ENCODE peak calls at places on chromosomes 12 and 14, in six cellular contexts. One of them, this sample, is unnamed.

GRCh38 chr14:62667515-62667914 is 377.7 kb downstream of the KCNH5 start:
- DNase-seq in upper lobe of right lung: no peak
- DNase-seq in heart left ventricle: no peak
- DNase-seq in mammary epithelial cell: no peak
- DNase-seq in WERI-Rb-1: no peak
- DNase-seq in kidney: no peak
- DNase-seq in this sample: no peak

GRCh38 chr14:22622220-22622619 is 21.9 kb downstream of the OR6J1 start:
- DNase-seq in upper lobe of right lung: no peak
- DNase-seq in heart left ventricle: no peak
- DNase-seq in mammary epithelial cell: peak
- DNase-seq in WERI-Rb-1: no peak
- DNase-seq in kidney: no peak
- DNase-seq in this sample: no peak

GRCh38 chr12:131380220-131380957 is 330.5 kb upstream of the SFSWAP start:
- DNase-seq in upper lobe of right lung: peak
- DNase-seq in heart left ventricle: no peak
- DNase-seq in mammary epithelial cell: no peak
- DNase-seq in WERI-Rb-1: no peak
- DNase-seq in kidney: peak
- DNase-seq in this sample: no peak

GRCh38 chr14:61620130-61620946 is 75.0 kb upstream of the HIF1A start:
- DNase-seq in upper lobe of right lung: no peak
- DNase-seq in heart left ventricle: no peak
- DNase-seq in mammary epithelial cell: peak
- DNase-seq in WERI-Rb-1: no peak
- DNase-seq in kidney: no peak
- DNase-seq in this sample: no peak

GRCh38 chr14:62409909-62410308 is 635.3 kb downstream of the KCNH5 start:
- DNase-seq in upper lobe of right lung: no peak
- DNase-seq in heart left ventricle: no peak
- DNase-seq in mammary epithelial cell: peak
- DNase-seq in WERI-Rb-1: no peak
- DNase-seq in kidney: no peak
- DNase-seq in this sample: no peak

GRCh38 chr14:42523656-42524055 is 917.0 kb downstream of the LRFN5 start:
- DNase-seq in upper lobe of right lung: no peak
- DNase-seq in heart left ventricle: no peak
- DNase-seq in mammary epithelial cell: no peak
- DNase-seq in WERI-Rb-1: no peak
- DNase-seq in kidney: no peak
- DNase-seq in this sample: no peak

GRCh38 chr12:57740656-57741412 is 2.3 kb upstream of the AGAP2 start:
- DNase-seq in upper lobe of right lung: no peak
- DNase-seq in heart left ventricle: peak
- DNase-seq in mammary epithelial cell: no peak
- DNase-seq in WERI-Rb-1: no peak
- DNase-seq in kidney: no peak
- DNase-seq in this sample: no peak

GRCh38 chr14:69818760-69819191 is 21.7 kb upstream of the SLC10A1 start:
- DNase-seq in upper lobe of right lung: peak
- DNase-seq in heart left ventricle: peak
- DNase-seq in mammary epithelial cell: peak
- DNase-seq in WERI-Rb-1: peak
- DNase-seq in kidney: no peak
- DNase-seq in this sample: no peak

GRCh38 chr14:75803768-75804167 is 142.7 kb downstream of the TTLL5 start:
- DNase-seq in upper lobe of right lung: no peak
- DNase-seq in heart left ventricle: no peak
- DNase-seq in mammary epithelial cell: no peak
- DNase-seq in WERI-Rb-1: no peak
- DNase-seq in kidney: no peak
- DNase-seq in this sample: no peak

GRCh38 chr12:4824415-4824814 is 85.3 kb upstream of the KCNA1 start:
- DNase-seq in upper lobe of right lung: no peak
- DNase-seq in heart left ventricle: no peak
- DNase-seq in mammary epithelial cell: peak
- DNase-seq in WERI-Rb-1: no peak
- DNase-seq in kidney: no peak
- DNase-seq in this sample: no peak

GRCh38 chr12:34354239-34355200 is 332.2 kb downstream of the ALG10 start:
- DNase-seq in upper lobe of right lung: no peak
- DNase-seq in heart left ventricle: no peak
- DNase-seq in mammary epithelial cell: no peak
- DNase-seq in WERI-Rb-1: no peak
- DNase-seq in kidney: no peak
- DNase-seq in this sample: no peak

GRCh38 chr12:8609061-8609570 is 3.5 kb downstream of the AICDA start:
- DNase-seq in upper lobe of right lung: no peak
- DNase-seq in heart left ventricle: no peak
- DNase-seq in mammary epithelial cell: peak
- DNase-seq in WERI-Rb-1: peak
- DNase-seq in kidney: no peak
- DNase-seq in this sample: no peak

GRCh38 chr12:9634177-9634803 is 26.6 kb upstream of the KLRB1 start:
- DNase-seq in upper lobe of right lung: no peak
- DNase-seq in heart left ventricle: peak
- DNase-seq in mammary epithelial cell: peak
- DNase-seq in WERI-Rb-1: peak
- DNase-seq in kidney: no peak
- DNase-seq in this sample: no peak

GRCh38 chr14:104266643-104267575 is 128.5 kb downstream of the KIF26A start:
- DNase-seq in upper lobe of right lung: peak
- DNase-seq in heart left ventricle: peak
- DNase-seq in mammary epithelial cell: no peak
- DNase-seq in WERI-Rb-1: no peak
- DNase-seq in kidney: peak
- DNase-seq in this sample: no peak

GRCh38 chr14:20998674-20999366 is at the start of gene SLC39A2:
- DNase-seq in upper lobe of right lung: no peak
- DNase-seq in heart left ventricle: peak
- DNase-seq in mammary epithelial cell: peak
- DNase-seq in WERI-Rb-1: no peak
- DNase-seq in kidney: no peak
- DNase-seq in this sample: peak

GRCh38 chr14:89027097-89027740 is 202.8 kb downstream of the TTC8 start:
- DNase-seq in upper lobe of right lung: peak
- DNase-seq in heart left ventricle: peak
- DNase-seq in mammary epithelial cell: peak
- DNase-seq in WERI-Rb-1: peak
- DNase-seq in kidney: peak
- DNase-seq in this sample: no peak

GRCh38 chr14:81269100-81269978 is 48.6 kb upstream of the GTF2A1 start:
- DNase-seq in upper lobe of right lung: no peak
- DNase-seq in heart left ventricle: no peak
- DNase-seq in mammary epithelial cell: peak
- DNase-seq in WERI-Rb-1: no peak
- DNase-seq in kidney: no peak
- DNase-seq in this sample: peak

GRCh38 chr14:95409472-95410307 is 90.0 kb upstream of the CLMN start:
- DNase-seq in upper lobe of right lung: no peak
- DNase-seq in heart left ventricle: no peak
- DNase-seq in mammary epithelial cell: no peak
- DNase-seq in WERI-Rb-1: no peak
- DNase-seq in kidney: no peak
- DNase-seq in this sample: no peak

GRCh38 chr14:81275305-81275950 is 54.7 kb upstream of the GTF2A1 start:
- DNase-seq in upper lobe of right lung: no peak
- DNase-seq in heart left ventricle: no peak
- DNase-seq in mammary epithelial cell: no peak
- DNase-seq in WERI-Rb-1: peak
- DNase-seq in kidney: no peak
- DNase-seq in this sample: no peak

GRCh38 chr12:27534060-27534764 is 10.2 kb downstream of the PPFIBP1 start:
- DNase-seq in upper lobe of right lung: no peak
- DNase-seq in heart left ventricle: no peak
- DNase-seq in mammary epithelial cell: no peak
- DNase-seq in WERI-Rb-1: no peak
- DNase-seq in kidney: no peak
- DNase-seq in this sample: no peak

GRCh38 chr14:75335588-75335987 is 57.0 kb downstream of the FOS start:
- DNase-seq in upper lobe of right lung: no peak
- DNase-seq in heart left ventricle: no peak
- DNase-seq in mammary epithelial cell: no peak
- DNase-seq in WERI-Rb-1: no peak
- DNase-seq in kidney: no peak
- DNase-seq in this sample: no peak

GRCh38 chr12:132740652-132741051 is 21.0 kb downstream of the ANKLE2 start:
- DNase-seq in upper lobe of right lung: no peak
- DNase-seq in heart left ventricle: no peak
- DNase-seq in mammary epithelial cell: no peak
- DNase-seq in WERI-Rb-1: no peak
- DNase-seq in kidney: peak
- DNase-seq in this sample: no peak

GRCh38 chr12:3777206-3777809 is 24.4 kb upstream of the CRACR2A start:
- DNase-seq in upper lobe of right lung: no peak
- DNase-seq in heart left ventricle: no peak
- DNase-seq in mammary epithelial cell: peak
- DNase-seq in WERI-Rb-1: no peak
- DNase-seq in kidney: no peak
- DNase-seq in this sample: no peak

GRCh38 chr12:34336619-34337465 is 314.5 kb downstream of the ALG10 start:
- DNase-seq in upper lobe of right lung: no peak
- DNase-seq in heart left ventricle: no peak
- DNase-seq in mammary epithelial cell: no peak
- DNase-seq in WERI-Rb-1: no peak
- DNase-seq in kidney: no peak
- DNase-seq in this sample: no peak

GRCh38 chr14:92747701-92748258 is 647 bp downstream of the LGMN start:
- DNase-seq in upper lobe of right lung: no peak
- DNase-seq in heart left ventricle: no peak
- DNase-seq in mammary epithelial cell: no peak
- DNase-seq in WERI-Rb-1: no peak
- DNase-seq in kidney: no peak
- DNase-seq in this sample: no peak

GRCh38 chr12:92381856-92382255 is 236.2 kb upstream of the BTG1 start:
- DNase-seq in upper lobe of right lung: no peak
- DNase-seq in heart left ventricle: no peak
- DNase-seq in mammary epithelial cell: no peak
- DNase-seq in WERI-Rb-1: no peak
- DNase-seq in kidney: no peak
- DNase-seq in this sample: no peak

GRCh38 chr12:92382383-92382878 is 236.8 kb upstream of the BTG1 start:
- DNase-seq in upper lobe of right lung: no peak
- DNase-seq in heart left ventricle: no peak
- DNase-seq in mammary epithelial cell: no peak
- DNase-seq in WERI-Rb-1: no peak
- DNase-seq in kidney: no peak
- DNase-seq in this sample: no peak

GRCh38 chr12:92384571-92384970 is 238.9 kb upstream of the BTG1 start:
- DNase-seq in upper lobe of right lung: no peak
- DNase-seq in heart left ventricle: no peak
- DNase-seq in mammary epithelial cell: no peak
- DNase-seq in WERI-Rb-1: no peak
- DNase-seq in kidney: no peak
- DNase-seq in this sample: no peak

GRCh38 chr12:92378682-92379479 is 233.2 kb upstream of the BTG1 start:
- DNase-seq in upper lobe of right lung: no peak
- DNase-seq in heart left ventricle: no peak
- DNase-seq in mammary epithelial cell: no peak
- DNase-seq in WERI-Rb-1: no peak
- DNase-seq in kidney: no peak
- DNase-seq in this sample: no peak
- H3K27ac ChIP-seq in upper lobe of right lung: no peak
- H3K27ac ChIP-seq in heart left ventricle: no peak
- H3K27ac ChIP-seq in mammary epithelial cell: no peak
- H3K27ac ChIP-seq in WERI-Rb-1: no peak
- H3K27ac ChIP-seq in kidney: no peak
- H3K27ac ChIP-seq in this sample: no peak

GRCh38 chr12:538731-539539 is 79.2 kb downstream of the B4GALNT3 start:
- DNase-seq in upper lobe of right lung: peak
- DNase-seq in heart left ventricle: peak
- DNase-seq in mammary epithelial cell: peak
- DNase-seq in WERI-Rb-1: no peak
- DNase-seq in kidney: peak
- DNase-seq in this sample: peak

GRCh38 chr12:535396-535795 is 75.7 kb downstream of the B4GALNT3 start:
- DNase-seq in upper lobe of right lung: no peak
- DNase-seq in heart left ventricle: no peak
- DNase-seq in mammary epithelial cell: no peak
- DNase-seq in WERI-Rb-1: no peak
- DNase-seq in kidney: peak
- DNase-seq in this sample: no peak

GRCh38 chr12:539540-540310 is 80.0 kb downstream of the B4GALNT3 start:
- DNase-seq in upper lobe of right lung: no peak
- DNase-seq in heart left ventricle: no peak
- DNase-seq in mammary epithelial cell: no peak
- DNase-seq in WERI-Rb-1: no peak
- DNase-seq in kidney: peak
- DNase-seq in this sample: no peak

GRCh38 chr12:536751-537150 is 77.0 kb downstream of the B4GALNT3 start:
- DNase-seq in upper lobe of right lung: no peak
- DNase-seq in heart left ventricle: no peak
- DNase-seq in mammary epithelial cell: no peak
- DNase-seq in WERI-Rb-1: no peak
- DNase-seq in kidney: no peak
- DNase-seq in this sample: no peak

GRCh38 chr12:537772-538171 is 78.0 kb downstream of the B4GALNT3 start:
- DNase-seq in upper lobe of right lung: no peak
- DNase-seq in heart left ventricle: no peak
- DNase-seq in mammary epithelial cell: peak
- DNase-seq in WERI-Rb-1: no peak
- DNase-seq in kidney: no peak
- DNase-seq in this sample: peak
- H3K27ac ChIP-seq in upper lobe of right lung: no peak
- H3K27ac ChIP-seq in heart left ventricle: no peak
- H3K27ac ChIP-seq in mammary epithelial cell: no peak
- H3K27ac ChIP-seq in WERI-Rb-1: no peak
- H3K27ac ChIP-seq in kidney: no peak
- H3K27ac ChIP-seq in this sample: peak

GRCh38 chr14:88004637-88005036 is 298 bp upstream of the GPR65 start:
- DNase-seq in upper lobe of right lung: no peak
- DNase-seq in heart left ventricle: no peak
- DNase-seq in mammary epithelial cell: no peak
- DNase-seq in WERI-Rb-1: no peak
- DNase-seq in kidney: no peak
- DNase-seq in this sample: no peak
- H3K27ac ChIP-seq in upper lobe of right lung: no peak
- H3K27ac ChIP-seq in heart left ventricle: no peak
- H3K27ac ChIP-seq in mammary epithelial cell: no peak
- H3K27ac ChIP-seq in WERI-Rb-1: no peak
- H3K27ac ChIP-seq in kidney: no peak
- H3K27ac ChIP-seq in this sample: no peak

GRCh38 chr14:67973415-67973814 is 153.8 kb downstream of the RAD51B start:
- DNase-seq in upper lobe of right lung: no peak
- DNase-seq in heart left ventricle: no peak
- DNase-seq in mammary epithelial cell: no peak
- DNase-seq in WERI-Rb-1: no peak
- DNase-seq in kidney: no peak
- DNase-seq in this sample: no peak
- H3K27ac ChIP-seq in upper lobe of right lung: no peak
- H3K27ac ChIP-seq in heart left ventricle: no peak
- H3K27ac ChIP-seq in mammary epithelial cell: no peak
- H3K27ac ChIP-seq in WERI-Rb-1: peak
- H3K27ac ChIP-seq in kidney: no peak
- H3K27ac ChIP-seq in this sample: no peak